ENCODE peak calls at places on chromosomes 16 and 17, in ten cellular contexts. V, L, G, E, U, I, F, D, K and Z are unnamed samples.

GRCh38 chr16:67415872-67416793 is at the start of gene ZDHHC1:
- DNase-seq in V (peak), L (peak), G (peak), E (peak), U (peak), I (peak), F (peak), D (peak), K (no peak), Z (peak)

GRCh38 chr17:59899099-59899498 is 6.2 kb downstream of the RPS6KB1 start:
- DNase-seq in V (no peak), L (no peak), G (no peak), E (peak), U (no peak), I (no peak), F (no peak), D (no peak), K (no peak), Z (no peak)

GRCh38 chr17:81961087-81961514 is at the start of gene NOTUM:
- DNase-seq in V (no peak), L (no peak), G (no peak), E (no peak), U (no peak), I (peak), F (peak), D (no peak), K (no peak), Z (no peak)

GRCh38 chr16:1425616-1426370 is 5.1 kb upstream of the PERCC1 start:
- DNase-seq in V (no peak), L (no peak), G (no peak), E (no peak), U (no peak), I (no peak), F (no peak), D (no peak), K (no peak), Z (no peak)

GRCh38 chr17:74244543-74244942 is 29.5 kb upstream of the DNAI2 start:
- DNase-seq in V (no peak), L (no peak), G (no peak), E (no peak), U (no peak), I (no peak), F (no peak), D (no peak), K (no peak), Z (no peak)

GRCh38 chr17:77470800-77471733 is 330.3 kb downstream of the SEC14L1 start:
- DNase-seq in V (no peak), L (no peak), G (no peak), E (no peak), U (no peak), I (peak), F (peak), D (peak), K (no peak), Z (no peak)

GRCh38 chr16:2815299-2815771 is 1.7 kb upstream of the PRSS21 start:
- DNase-seq in V (no peak), L (no peak), G (no peak), E (no peak), U (no peak), I (peak), F (no peak), D (no peak), K (no peak), Z (no peak)

GRCh38 chr17:55576237-55576998 is 65.2 kb upstream of the SMIM36 start:
- DNase-seq in V (no peak), L (no peak), G (no peak), E (peak), U (no peak), I (no peak), F (no peak), D (no peak), K (peak), Z (no peak)

GRCh38 chr16:50395763-50396710 is 27.2 kb upstream of the BRD7 start:
- DNase-seq in V (no peak), L (no peak), G (no peak), E (peak), U (no peak), I (no peak), F (no peak), D (no peak), K (no peak), Z (no peak)

GRCh38 chr17:233473-233941 is 52.1 kb upstream of the DOC2B start:
- DNase-seq in V (peak), L (peak), G (peak), E (peak), U (no peak), I (no peak), F (peak), D (no peak), K (no peak), Z (no peak)

GRCh38 chr17:48335858-48336500 is 94.0 kb downstream of the SKAP1 start:
- DNase-seq in V (peak), L (no peak), G (peak), E (peak), U (no peak), I (no peak), F (no peak), D (no peak), K (peak), Z (no peak)

GRCh38 chr16:77414752-77415231 is 20.0 kb downstream of the ADAMTS18 start:
- DNase-seq in V (no peak), L (no peak), G (no peak), E (no peak), U (no peak), I (no peak), F (no peak), D (no peak), K (no peak), Z (no peak)

GRCh38 chr17:51164911-51165679 is 1.1 kb upstream of the NME2 start:
- DNase-seq in V (no peak), L (no peak), G (no peak), E (no peak), U (no peak), I (peak), F (peak), D (no peak), K (no peak), Z (no peak)

GRCh38 chr17:58412910-58413630 is 4.3 kb downstream of the RNF43 start:
- DNase-seq in V (no peak), L (no peak), G (no peak), E (no peak), U (no peak), I (no peak), F (no peak), D (no peak), K (no peak), Z (no peak)

GRCh38 chr17:81576621-81577277 is 24.6 kb upstream of the FAAP100 start:
- DNase-seq in V (no peak), L (no peak), G (no peak), E (no peak), U (no peak), I (no peak), F (no peak), D (no peak), K (no peak), Z (no peak)

GRCh38 chr17:7383742-7384488 is 3.0 kb downstream of the TNK1 start:
- DNase-seq in V (peak), L (peak), G (peak), E (peak), U (no peak), I (peak), F (peak), D (peak), K (no peak), Z (no peak)

GRCh38 chr17:72305964-72306551 is 185.2 kb downstream of the SOX9 start:
- DNase-seq in V (no peak), L (no peak), G (no peak), E (no peak), U (no peak), I (no peak), F (no peak), D (no peak), K (no peak), Z (no peak)

GRCh38 chr17:74018116-74018515 is 185.4 kb upstream of the RPL38 start:
- DNase-seq in V (no peak), L (no peak), G (no peak), E (no peak), U (no peak), I (no peak), F (no peak), D (no peak), K (no peak), Z (no peak)

GRCh38 chr17:4136373-4136772 is 6.5 kb downstream of the ZZEF1 start:
- DNase-seq in V (no peak), L (peak), G (no peak), E (no peak), U (no peak), I (no peak), F (no peak), D (peak), K (no peak), Z (no peak)

GRCh38 chr17:6279659-6280058 is 155.3 kb downstream of the AIPL1 start:
- DNase-seq in V (no peak), L (peak), G (no peak), E (peak), U (no peak), I (peak), F (peak), D (no peak), K (no peak), Z (no peak)

GRCh38 chr17:48270896-48271295 is 159.1 kb downstream of the SKAP1 start:
- DNase-seq in V (no peak), L (no peak), G (no peak), E (no peak), U (no peak), I (no peak), F (no peak), D (no peak), K (no peak), Z (no peak)

GRCh38 chr16:85611205-85611454 is 2.0 kb upstream of the GSE1 start:
- DNase-seq in V (no peak), L (no peak), G (no peak), E (no peak), U (no peak), I (no peak), F (no peak), D (peak), K (no peak), Z (no peak)

GRCh38 chr16:64489449-64489848 is 632.4 kb downstream of the CDH11 start:
- DNase-seq in V (no peak), L (no peak), G (no peak), E (no peak), U (no peak), I (no peak), F (no peak), D (no peak), K (no peak), Z (no peak)

GRCh38 chr17:80431246-80432195 is 16.6 kb downstream of the ENDOV start:
- DNase-seq in V (no peak), L (no peak), G (no peak), E (no peak), U (no peak), I (no peak), F (no peak), D (no peak), K (no peak), Z (no peak)

GRCh38 chr17:78960945-78961344 is 18.8 kb downstream of the LGALS3BP start:
- DNase-seq in V (no peak), L (peak), G (no peak), E (no peak), U (no peak), I (no peak), F (no peak), D (no peak), K (no peak), Z (no peak)

GRCh38 chr16:65200857-65201256 is 79.0 kb upstream of the CDH11 start:
- DNase-seq in V (no peak), L (no peak), G (no peak), E (no peak), U (no peak), I (no peak), F (no peak), D (no peak), K (no peak), Z (no peak)

GRCh38 chr16:23016372-23016771 is 132.9 kb downstream of the USP31 start:
- DNase-seq in V (no peak), L (peak), G (no peak), E (no peak), U (no peak), I (no peak), F (no peak), D (no peak), K (no peak), Z (no peak)

GRCh38 chr17:77465358-77466041 is 324.7 kb downstream of the SEC14L1 start:
- DNase-seq in V (peak), L (peak), G (peak), E (peak), U (no peak), I (peak), F (no peak), D (peak), K (no peak), Z (no peak)

GRCh38 chr17:80905586-80906230 is 85.9 kb upstream of the CHMP6 start:
- DNase-seq in V (no peak), L (no peak), G (no peak), E (no peak), U (no peak), I (no peak), F (no peak), D (no peak), K (no peak), Z (no peak)

GRCh38 chr16:15952265-15952711 is 2.9 kb downstream of the ABCC1 start:
- DNase-seq in V (no peak), L (no peak), G (no peak), E (no peak), U (no peak), I (no peak), F (no peak), D (no peak), K (no peak), Z (no peak)

GRCh38 chr16:50298591-50299507 is 32.5 kb downstream of the ADCY7 start:
- DNase-seq in V (no peak), L (no peak), G (no peak), E (no peak), U (no peak), I (peak), F (no peak), D (peak), K (no peak), Z (no peak)

GRCh38 chr16:64983983-64984382 is 137.9 kb downstream of the CDH11 start:
- DNase-seq in V (no peak), L (peak), G (no peak), E (peak), U (peak), I (peak), F (peak), D (peak), K (peak), Z (no peak)

GRCh38 chr16:27921134-27921533 is 142.4 kb downstream of the GSG1L start:
- DNase-seq in V (no peak), L (no peak), G (no peak), E (no peak), U (no peak), I (peak), F (no peak), D (no peak), K (no peak), Z (no peak)

GRCh38 chr16:30092373-30093010 is 768 bp upstream of the TBX6 start:
- DNase-seq in V (peak), L (peak), G (peak), E (peak), U (no peak), I (peak), F (peak), D (peak), K (no peak), Z (peak)

GRCh38 chr17:45334231-45334630 is 17.4 kb upstream of the MAP3K14 start:
- DNase-seq in V (no peak), L (no peak), G (no peak), E (peak), U (no peak), I (peak), F (no peak), D (no peak), K (no peak), Z (no peak)

GRCh38 chr17:81049973-81050551 is 15.1 kb downstream of the BAIAP2 start:
- DNase-seq in V (no peak), L (peak), G (no peak), E (peak), U (no peak), I (no peak), F (no peak), D (peak), K (no peak), Z (no peak)

GRCh38 chr17:7842380-7842949 is 8.4 kb downstream of the KDM6B start:
- DNase-seq in V (peak), L (peak), G (peak), E (peak), U (no peak), I (no peak), F (no peak), D (peak), K (peak), Z (no peak)

GRCh38 chr16:70579648-70580630 is 56.3 kb downstream of the SF3B3 start:
- DNase-seq in V (no peak), L (peak), G (no peak), E (no peak), U (no peak), I (peak), F (no peak), D (peak), K (no peak), Z (no peak)

GRCh38 chr16:70579248-70579647 is 55.6 kb downstream of the SF3B3 start:
- DNase-seq in V (no peak), L (no peak), G (no peak), E (no peak), U (no peak), I (no peak), F (no peak), D (no peak), K (no peak), Z (no peak)

GRCh38 chr16:70586731-70587130 is 59.6 kb upstream of the IL34 start:
- DNase-seq in V (no peak), L (no peak), G (no peak), E (no peak), U (no peak), I (no peak), F (no peak), D (no peak), K (no peak), Z (no peak)

GRCh38 chr16:70578035-70578434 is 54.4 kb downstream of the SF3B3 start:
- DNase-seq in V (no peak), L (no peak), G (no peak), E (no peak), U (no peak), I (peak), F (no peak), D (no peak), K (no peak), Z (no peak)

DNA sequence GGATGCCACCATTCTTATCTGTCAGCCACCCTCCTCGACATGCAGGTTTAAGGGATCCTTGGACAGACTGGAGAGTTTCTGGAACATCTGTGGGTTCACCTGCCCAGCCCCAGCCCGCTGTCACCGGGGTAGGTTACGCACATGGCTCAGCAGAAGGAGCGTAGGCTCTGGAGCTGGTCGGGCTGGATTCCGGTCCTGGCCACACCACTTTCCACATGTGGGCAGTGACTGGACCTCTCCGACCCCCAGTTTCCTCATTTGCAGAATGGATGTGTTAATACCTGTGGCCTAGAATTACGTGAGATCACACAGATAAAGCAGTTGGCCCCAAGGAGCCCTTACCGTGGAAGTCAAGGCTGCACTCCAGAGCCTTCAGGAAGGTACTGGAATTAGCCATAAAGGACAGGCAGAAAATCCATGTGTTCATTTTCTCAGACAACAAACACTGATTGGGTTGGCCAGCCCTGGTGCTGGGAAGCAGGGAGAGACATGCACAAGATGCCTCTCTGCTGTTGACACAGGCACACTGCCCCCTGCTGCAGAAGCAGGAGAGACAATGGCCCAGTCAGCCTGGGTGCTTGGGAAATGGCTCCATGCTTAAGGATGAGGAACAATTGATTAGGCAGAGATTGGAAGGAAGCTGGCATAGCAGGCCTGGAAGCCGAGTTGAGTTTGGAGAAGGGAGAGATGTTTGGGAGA is 58.8 kb downstream of the SF3B3 start:
- DNase-seq in V (no peak), L (no peak), G (no peak), E (peak), U (no peak), I (peak), F (peak), D (no peak), K (no peak), Z (no peak)
- TF ChIP-seq CTCF in V (peak), L (no peak), G (peak), E (peak), U (no peak), I (peak), F (no peak), D (peak), K (peak), Z (peak)

GRCh38 chr17:21275579-21276339 is 8.8 kb upstream of the MAP2K3 start:
- DNase-seq in V (peak), L (peak), G (peak), E (peak), U (peak), I (peak), F (peak), D (peak), K (no peak), Z (peak)
- TF ChIP-seq CTCF in V (no peak), L (no peak), G (no peak), E (no peak), U (no peak), I (peak), F (no peak), D (peak), K (no peak), Z (no peak)

GRCh38 chr17:34151081-34151480 is 104.0 kb upstream of the CCL2 start:
- DNase-seq in V (no peak), L (no peak), G (no peak), E (no peak), U (no peak), I (no peak), F (no peak), D (no peak), K (no peak), Z (no peak)

GRCh38 chr17:34146440-34147043 is 108.5 kb upstream of the CCL2 start:
- DNase-seq in V (peak), L (peak), G (peak), E (peak), U (no peak), I (peak), F (peak), D (peak), K (no peak), Z (no peak)
- TF ChIP-seq CTCF in V (peak), L (peak), G (peak), E (peak), U (peak), I (peak), F (peak), D (peak), K (peak), Z (peak)

DNA sequence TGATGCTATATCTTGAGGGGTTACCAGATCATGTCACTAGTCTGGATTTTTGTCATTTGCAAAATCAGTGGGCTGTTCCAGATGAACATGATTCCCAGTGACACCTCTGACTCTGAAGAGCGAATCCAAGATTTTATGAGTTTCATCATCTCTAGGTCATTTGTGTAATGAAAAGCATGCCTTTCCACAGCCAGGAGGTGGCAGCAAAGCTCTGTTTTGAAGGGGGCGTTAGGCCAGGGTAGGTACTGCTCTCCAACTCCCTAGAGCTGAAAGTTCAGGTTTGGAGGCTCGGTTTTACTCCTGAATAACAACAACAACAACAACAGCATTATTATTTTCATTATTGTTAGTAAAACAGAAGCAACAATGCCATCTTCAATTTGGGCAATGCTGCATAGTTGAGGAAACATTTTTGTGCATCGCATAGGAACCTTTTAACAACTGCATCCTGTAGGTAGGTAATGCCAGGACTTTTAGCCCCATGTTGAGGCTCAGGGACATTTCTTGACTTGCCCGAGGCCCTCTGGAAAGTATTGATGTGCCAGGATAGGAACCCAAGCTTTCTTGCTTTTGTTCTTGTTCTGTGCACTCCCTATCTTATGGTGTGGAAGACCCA is 77.0 kb downstream of the MYH13 start:
- DNase-seq in V (peak), L (peak), G (peak), E (peak), U (peak), I (peak), F (peak), D (peak), K (no peak), Z (no peak)
- TF ChIP-seq CTCF in V (peak), L (no peak), G (peak), E (peak), U (peak), I (peak), F (peak), D (peak), K (peak), Z (peak)

GRCh38 chr17:15954222-15954621 is 9.3 kb downstream of the ADORA2B start:
- DNase-seq in V (no peak), L (no peak), G (no peak), E (no peak), U (no peak), I (no peak), F (no peak), D (no peak), K (peak), Z (no peak)
- TF ChIP-seq CTCF in V (no peak), L (no peak), G (no peak), E (no peak), U (no peak), I (no peak), F (no peak), D (no peak), K (no peak), Z (no peak)

GRCh38 chr17:65093930-65094329 is 37.4 kb upstream of the GNA13 start:
- DNase-seq in V (no peak), L (no peak), G (no peak), E (no peak), U (no peak), I (peak), F (no peak), D (no peak), K (no peak), Z (no peak)
- TF ChIP-seq CTCF in V (no peak), L (no peak), G (no peak), E (no peak), U (no peak), I (peak), F (no peak), D (no peak), K (peak), Z (no peak)